ENCODE peak calls at places on chromosomes 16 and 17, in ten cellular contexts. One of them, this sample, is unnamed.
A peak's percentile ranks its signal among the peaks of the same experiment; 100 is the strongest.

GRCh38 chr17:64457156-64457555 is 8.2 kb downstream of the MILR1 start:
- DNase-seq in NAMALWA: no peak
- DNase-seq in Caki2: no peak
- DNase-seq in NCI-H187: no peak
- DNase-seq in stimulated activated CD8-positive, alpha-beta memory T cell treated with anti-CD3 and anti-CD28 coated beads, Interleukin-2, amount 100 ng/mL, for 1 hour: no peak
- DNase-seq in CD4-positive, alpha-beta T cell: no peak
- DNase-seq in bronchial epithelial cell: no peak
- DNase-seq in A549: no peak
- DNase-seq in Kasumi-1: no peak
- DNase-seq in Panc1: no peak
- DNase-seq in this sample: no peak

GRCh38 chr16:27232061-27232841 is 28.9 kb downstream of the KDM8 start:
- DNase-seq in NCI-H187: no peak
- DNase-seq in A549: no peak
- DNase-seq in Kasumi-1: no peak
- DNase-seq in bronchial epithelial cell: no peak
- DNase-seq in Panc1: no peak
- DNase-seq in stimulated activated CD8-positive, alpha-beta memory T cell treated with anti-CD3 and anti-CD28 coated beads, Interleukin-2, amount 100 ng/mL, for 1 hour: no peak
- DNase-seq in NAMALWA: peak; percentile 70
- DNase-seq in CD4-positive, alpha-beta T cell: no peak
- DNase-seq in Caki2: no peak
- DNase-seq in this sample: peak; percentile 40

GRCh38 chr17:64259922-64260321 is 3.1 kb downstream of the TEX2 start:
- DNase-seq in stimulated activated CD8-positive, alpha-beta memory T cell treated with anti-CD3 and anti-CD28 coated beads, Interleukin-2, amount 100 ng/mL, for 1 hour: no peak
- DNase-seq in Panc1: no peak
- DNase-seq in bronchial epithelial cell: peak; percentile 68
- DNase-seq in NAMALWA: no peak
- DNase-seq in Caki2: no peak
- DNase-seq in CD4-positive, alpha-beta T cell: no peak
- DNase-seq in Kasumi-1: no peak
- DNase-seq in NCI-H187: no peak
- DNase-seq in A549: no peak
- DNase-seq in this sample: no peak

GRCh38 chr17:78664476-78665384 is 87.5 kb upstream of the DNAH17 start:
- DNase-seq in NCI-H187: no peak
- DNase-seq in A549: no peak
- DNase-seq in Panc1: no peak
- DNase-seq in Kasumi-1: no peak
- DNase-seq in bronchial epithelial cell: no peak
- DNase-seq in CD4-positive, alpha-beta T cell: no peak
- DNase-seq in NAMALWA: no peak
- DNase-seq in Caki2: peak; percentile 42
- DNase-seq in stimulated activated CD8-positive, alpha-beta memory T cell treated with anti-CD3 and anti-CD28 coated beads, Interleukin-2, amount 100 ng/mL, for 1 hour: no peak
- DNase-seq in this sample: no peak

GRCh38 chr16:67537270-67537635 is 8.6 kb downstream of the RIPOR1 start:
- DNase-seq in Caki2: no peak
- DNase-seq in stimulated activated CD8-positive, alpha-beta memory T cell treated with anti-CD3 and anti-CD28 coated beads, Interleukin-2, amount 100 ng/mL, for 1 hour: no peak
- DNase-seq in CD4-positive, alpha-beta T cell: no peak
- DNase-seq in NCI-H187: no peak
- DNase-seq in Kasumi-1: no peak
- DNase-seq in NAMALWA: no peak
- DNase-seq in Panc1: no peak
- DNase-seq in bronchial epithelial cell: no peak
- DNase-seq in A549: no peak
- DNase-seq in this sample: no peak

GRCh38 chr16:17866991-17867390 is 396.2 kb upstream of the XYLT1 start:
- DNase-seq in Caki2: no peak
- DNase-seq in Kasumi-1: no peak
- DNase-seq in NCI-H187: no peak
- DNase-seq in Panc1: no peak
- DNase-seq in CD4-positive, alpha-beta T cell: no peak
- DNase-seq in stimulated activated CD8-positive, alpha-beta memory T cell treated with anti-CD3 and anti-CD28 coated beads, Interleukin-2, amount 100 ng/mL, for 1 hour: no peak
- DNase-seq in bronchial epithelial cell: no peak
- DNase-seq in NAMALWA: no peak
- DNase-seq in A549: no peak
- DNase-seq in this sample: no peak

GRCh38 chr17:73962308-73962707 is 241.2 kb upstream of the RPL38 start:
- DNase-seq in CD4-positive, alpha-beta T cell: no peak
- DNase-seq in NCI-H187: no peak
- DNase-seq in NAMALWA: no peak
- DNase-seq in Kasumi-1: no peak
- DNase-seq in bronchial epithelial cell: no peak
- DNase-seq in Panc1: no peak
- DNase-seq in stimulated activated CD8-positive, alpha-beta memory T cell treated with anti-CD3 and anti-CD28 coated beads, Interleukin-2, amount 100 ng/mL, for 1 hour: no peak
- DNase-seq in A549: no peak
- DNase-seq in Caki2: no peak
- DNase-seq in this sample: no peak

GRCh38 chr17:73292031-73292531 is 19.7 kb downstream of the CDC42EP4 start:
- DNase-seq in bronchial epithelial cell: peak; percentile 69
- DNase-seq in NCI-H187: no peak
- DNase-seq in CD4-positive, alpha-beta T cell: no peak
- DNase-seq in NAMALWA: no peak
- DNase-seq in A549: no peak
- DNase-seq in Caki2: peak; percentile 88
- DNase-seq in Panc1: no peak
- DNase-seq in Kasumi-1: no peak
- DNase-seq in stimulated activated CD8-positive, alpha-beta memory T cell treated with anti-CD3 and anti-CD28 coated beads, Interleukin-2, amount 100 ng/mL, for 1 hour: no peak
- DNase-seq in this sample: no peak

GRCh38 chr16:86405319-86405718 is 105.0 kb upstream of the FOXF1 start:
- DNase-seq in NAMALWA: no peak
- DNase-seq in Panc1: no peak
- DNase-seq in NCI-H187: no peak
- DNase-seq in bronchial epithelial cell: no peak
- DNase-seq in Kasumi-1: no peak
- DNase-seq in stimulated activated CD8-positive, alpha-beta memory T cell treated with anti-CD3 and anti-CD28 coated beads, Interleukin-2, amount 100 ng/mL, for 1 hour: no peak
- DNase-seq in CD4-positive, alpha-beta T cell: no peak
- DNase-seq in A549: no peak
- DNase-seq in Caki2: no peak
- DNase-seq in this sample: no peak

GRCh38 chr16:17266606-17267313 is 204.0 kb downstream of the XYLT1 start:
- DNase-seq in A549: no peak
- DNase-seq in Caki2: peak; percentile 14
- DNase-seq in bronchial epithelial cell: no peak
- DNase-seq in stimulated activated CD8-positive, alpha-beta memory T cell treated with anti-CD3 and anti-CD28 coated beads, Interleukin-2, amount 100 ng/mL, for 1 hour: no peak
- DNase-seq in NCI-H187: no peak
- DNase-seq in Panc1: no peak
- DNase-seq in CD4-positive, alpha-beta T cell: no peak
- DNase-seq in NAMALWA: no peak
- DNase-seq in Kasumi-1: no peak
- DNase-seq in this sample: no peak

GRCh38 chr16:49520684-49521083 is 147.1 kb downstream of the C16orf78 start:
- DNase-seq in NCI-H187: no peak
- DNase-seq in Kasumi-1: no peak
- DNase-seq in NAMALWA: no peak
- DNase-seq in bronchial epithelial cell: no peak
- DNase-seq in Panc1: no peak
- DNase-seq in A549: no peak
- DNase-seq in Caki2: no peak
- DNase-seq in stimulated activated CD8-positive, alpha-beta memory T cell treated with anti-CD3 and anti-CD28 coated beads, Interleukin-2, amount 100 ng/mL, for 1 hour: no peak
- DNase-seq in CD4-positive, alpha-beta T cell: no peak
- DNase-seq in this sample: no peak

GRCh38 chr17:75991396-75991795 is 9.3 kb upstream of the CDK3 start:
- DNase-seq in Kasumi-1: no peak
- DNase-seq in A549: no peak
- DNase-seq in NAMALWA: no peak
- DNase-seq in Panc1: no peak
- DNase-seq in NCI-H187: no peak
- DNase-seq in bronchial epithelial cell: no peak
- DNase-seq in CD4-positive, alpha-beta T cell: no peak
- DNase-seq in Caki2: no peak
- DNase-seq in stimulated activated CD8-positive, alpha-beta memory T cell treated with anti-CD3 and anti-CD28 coated beads, Interleukin-2, amount 100 ng/mL, for 1 hour: no peak
- DNase-seq in this sample: no peak

GRCh38 chr16:13660807-13661206 is 259.1 kb upstream of the ERCC4 start:
- DNase-seq in NCI-H187: no peak
- DNase-seq in CD4-positive, alpha-beta T cell: no peak
- DNase-seq in Caki2: no peak
- DNase-seq in bronchial epithelial cell: no peak
- DNase-seq in NAMALWA: no peak
- DNase-seq in Kasumi-1: no peak
- DNase-seq in A549: no peak
- DNase-seq in Panc1: no peak
- DNase-seq in stimulated activated CD8-positive, alpha-beta memory T cell treated with anti-CD3 and anti-CD28 coated beads, Interleukin-2, amount 100 ng/mL, for 1 hour: no peak
- DNase-seq in this sample: no peak

GRCh38 chr16:81902025-81902424 is 109.2 kb downstream of the SDR42E1 start:
- DNase-seq in A549: no peak
- DNase-seq in stimulated activated CD8-positive, alpha-beta memory T cell treated with anti-CD3 and anti-CD28 coated beads, Interleukin-2, amount 100 ng/mL, for 1 hour: no peak
- DNase-seq in Caki2: no peak
- DNase-seq in NAMALWA: no peak
- DNase-seq in CD4-positive, alpha-beta T cell: no peak
- DNase-seq in bronchial epithelial cell: peak; percentile 37
- DNase-seq in NCI-H187: no peak
- DNase-seq in Kasumi-1: no peak
- DNase-seq in Panc1: no peak
- DNase-seq in this sample: no peak

GRCh38 chr17:16936536-16937310 is 35.2 kb downstream of the TNFRSF13B start:
- DNase-seq in A549: no peak
- DNase-seq in stimulated activated CD8-positive, alpha-beta memory T cell treated with anti-CD3 and anti-CD28 coated beads, Interleukin-2, amount 100 ng/mL, for 1 hour: no peak
- DNase-seq in Kasumi-1: no peak
- DNase-seq in NCI-H187: no peak
- DNase-seq in CD4-positive, alpha-beta T cell: no peak
- DNase-seq in NAMALWA: no peak
- DNase-seq in Panc1: no peak
- DNase-seq in bronchial epithelial cell: no peak
- DNase-seq in Caki2: no peak
- DNase-seq in this sample: no peak

GRCh38 chr17:30344283-30345088 is 10.6 kb upstream of the TMIGD1 start:
- DNase-seq in NCI-H187: no peak
- DNase-seq in CD4-positive, alpha-beta T cell: no peak
- DNase-seq in Panc1: no peak
- DNase-seq in A549: no peak
- DNase-seq in bronchial epithelial cell: peak; percentile 76
- DNase-seq in Caki2: peak; percentile 89
- DNase-seq in Kasumi-1: peak; percentile 88
- DNase-seq in NAMALWA: no peak
- DNase-seq in stimulated activated CD8-positive, alpha-beta memory T cell treated with anti-CD3 and anti-CD28 coated beads, Interleukin-2, amount 100 ng/mL, for 1 hour: no peak
- DNase-seq in this sample: peak; percentile 7

GRCh38 chr17:35390663-35391062 is 17.2 kb upstream of the SLFN11 start:
- DNase-seq in Kasumi-1: peak; percentile 11
- DNase-seq in Caki2: no peak
- DNase-seq in stimulated activated CD8-positive, alpha-beta memory T cell treated with anti-CD3 and anti-CD28 coated beads, Interleukin-2, amount 100 ng/mL, for 1 hour: no peak
- DNase-seq in A549: no peak
- DNase-seq in CD4-positive, alpha-beta T cell: no peak
- DNase-seq in NAMALWA: no peak
- DNase-seq in NCI-H187: no peak
- DNase-seq in Panc1: no peak
- DNase-seq in bronchial epithelial cell: peak; percentile 4
- DNase-seq in this sample: no peak

GRCh38 chr17:58693751-58694150 is 1.3 kb downstream of the RAD51C start:
- DNase-seq in Caki2: no peak
- DNase-seq in NAMALWA: no peak
- DNase-seq in A549: no peak
- DNase-seq in Kasumi-1: no peak
- DNase-seq in Panc1: no peak
- DNase-seq in NCI-H187: no peak
- DNase-seq in CD4-positive, alpha-beta T cell: no peak
- DNase-seq in bronchial epithelial cell: no peak
- DNase-seq in stimulated activated CD8-positive, alpha-beta memory T cell treated with anti-CD3 and anti-CD28 coated beads, Interleukin-2, amount 100 ng/mL, for 1 hour: no peak
- DNase-seq in this sample: no peak

GRCh38 chr17:78356163-78356713 is 3.6 kb downstream of the SOCS3 start:
- DNase-seq in NAMALWA: peak; percentile 98
- DNase-seq in bronchial epithelial cell: peak; percentile 98
- DNase-seq in A549: peak; percentile 67
- DNase-seq in stimulated activated CD8-positive, alpha-beta memory T cell treated with anti-CD3 and anti-CD28 coated beads, Interleukin-2, amount 100 ng/mL, for 1 hour: peak; percentile 76
- DNase-seq in Panc1: no peak
- DNase-seq in Caki2: peak; percentile 84
- DNase-seq in Kasumi-1: peak; percentile 87
- DNase-seq in CD4-positive, alpha-beta T cell: peak; percentile 80
- DNase-seq in NCI-H187: no peak
- DNase-seq in this sample: peak; percentile 26

GRCh38 chr16:88732961-88733294 is 26.6 kb downstream of the CTU2 start:
- DNase-seq in NCI-H187: no peak
- DNase-seq in bronchial epithelial cell: no peak
- DNase-seq in Kasumi-1: no peak
- DNase-seq in CD4-positive, alpha-beta T cell: no peak
- DNase-seq in stimulated activated CD8-positive, alpha-beta memory T cell treated with anti-CD3 and anti-CD28 coated beads, Interleukin-2, amount 100 ng/mL, for 1 hour: no peak
- DNase-seq in NAMALWA: no peak
- DNase-seq in A549: no peak
- DNase-seq in Panc1: no peak
- DNase-seq in Caki2: no peak
- DNase-seq in this sample: no peak

GRCh38 chr16:20899503-20900298 is 457 bp downstream of the DCUN1D3 start:
- DNase-seq in Caki2: peak; percentile 48
- DNase-seq in stimulated activated CD8-positive, alpha-beta memory T cell treated with anti-CD3 and anti-CD28 coated beads, Interleukin-2, amount 100 ng/mL, for 1 hour: peak; percentile 2
- DNase-seq in Kasumi-1: no peak
- DNase-seq in NAMALWA: peak; percentile 46
- DNase-seq in NCI-H187: peak; percentile 50
- DNase-seq in bronchial epithelial cell: no peak
- DNase-seq in Panc1: no peak
- DNase-seq in A549: no peak
- DNase-seq in CD4-positive, alpha-beta T cell: no peak
- DNase-seq in this sample: no peak

GRCh38 chr17:46889992-46890564 is 32.9 kb upstream of the GOSR2 start:
- DNase-seq in Caki2: no peak
- DNase-seq in A549: no peak
- DNase-seq in bronchial epithelial cell: no peak
- DNase-seq in NAMALWA: no peak
- DNase-seq in stimulated activated CD8-positive, alpha-beta memory T cell treated with anti-CD3 and anti-CD28 coated beads, Interleukin-2, amount 100 ng/mL, for 1 hour: no peak
- DNase-seq in Kasumi-1: no peak
- DNase-seq in CD4-positive, alpha-beta T cell: no peak
- DNase-seq in Panc1: no peak
- DNase-seq in NCI-H187: no peak
- DNase-seq in this sample: no peak

GRCh38 chr16:12833939-12834338 is 30.3 kb upstream of the CPPED1 start:
- DNase-seq in Panc1: no peak
- DNase-seq in CD4-positive, alpha-beta T cell: no peak
- DNase-seq in A549: peak; percentile 54
- DNase-seq in NAMALWA: no peak
- DNase-seq in Kasumi-1: no peak
- DNase-seq in NCI-H187: no peak
- DNase-seq in stimulated activated CD8-positive, alpha-beta memory T cell treated with anti-CD3 and anti-CD28 coated beads, Interleukin-2, amount 100 ng/mL, for 1 hour: no peak
- DNase-seq in Caki2: peak; percentile 91
- DNase-seq in bronchial epithelial cell: no peak
- DNase-seq in this sample: no peak

GRCh38 chr17:16407911-16408588 is 7.3 kb upstream of the TRPV2 start:
- DNase-seq in Kasumi-1: no peak
- DNase-seq in bronchial epithelial cell: peak; percentile 40
- DNase-seq in Caki2: no peak
- DNase-seq in stimulated activated CD8-positive, alpha-beta memory T cell treated with anti-CD3 and anti-CD28 coated beads, Interleukin-2, amount 100 ng/mL, for 1 hour: no peak
- DNase-seq in CD4-positive, alpha-beta T cell: no peak
- DNase-seq in NCI-H187: no peak
- DNase-seq in A549: no peak
- DNase-seq in NAMALWA: peak; percentile 87
- DNase-seq in Panc1: no peak
- DNase-seq in this sample: no peak

GRCh38 chr16:10870137-10870776 is 6.7 kb upstream of the CIITA start:
- DNase-seq in Caki2: no peak
- DNase-seq in A549: no peak
- DNase-seq in NCI-H187: no peak
- DNase-seq in Kasumi-1: no peak
- DNase-seq in bronchial epithelial cell: no peak
- DNase-seq in NAMALWA: peak; percentile 62
- DNase-seq in stimulated activated CD8-positive, alpha-beta memory T cell treated with anti-CD3 and anti-CD28 coated beads, Interleukin-2, amount 100 ng/mL, for 1 hour: no peak
- DNase-seq in CD4-positive, alpha-beta T cell: no peak
- DNase-seq in Panc1: no peak
- DNase-seq in this sample: no peak

GRCh38 chr17:44110823-44111633 is 12.4 kb downstream of the HDAC5 start:
- DNase-seq in Panc1: no peak
- DNase-seq in stimulated activated CD8-positive, alpha-beta memory T cell treated with anti-CD3 and anti-CD28 coated beads, Interleukin-2, amount 100 ng/mL, for 1 hour: no peak
- DNase-seq in A549: peak; percentile 86
- DNase-seq in Kasumi-1: peak; percentile 96
- DNase-seq in NAMALWA: peak; percentile 54
- DNase-seq in Caki2: peak; percentile 90
- DNase-seq in CD4-positive, alpha-beta T cell: peak; percentile 35
- DNase-seq in bronchial epithelial cell: peak; percentile 51
- DNase-seq in NCI-H187: peak; percentile 97
- DNase-seq in this sample: peak; percentile 82

GRCh38 chr17:37089998-37090397 is 141.2 kb downstream of the AATF start:
- DNase-seq in NAMALWA: peak; percentile 16
- DNase-seq in Kasumi-1: peak; percentile 82
- DNase-seq in A549: no peak
- DNase-seq in bronchial epithelial cell: no peak
- DNase-seq in CD4-positive, alpha-beta T cell: peak; percentile 7
- DNase-seq in stimulated activated CD8-positive, alpha-beta memory T cell treated with anti-CD3 and anti-CD28 coated beads, Interleukin-2, amount 100 ng/mL, for 1 hour: peak; percentile 18
- DNase-seq in Caki2: no peak
- DNase-seq in Panc1: no peak
- DNase-seq in NCI-H187: no peak
- DNase-seq in this sample: peak; percentile 59

GRCh38 chr17:39251997-39252396 is 26.3 kb upstream of the STAC2 start:
- DNase-seq in CD4-positive, alpha-beta T cell: no peak
- DNase-seq in bronchial epithelial cell: no peak
- DNase-seq in A549: no peak
- DNase-seq in Kasumi-1: no peak
- DNase-seq in Caki2: no peak
- DNase-seq in NAMALWA: no peak
- DNase-seq in Panc1: no peak
- DNase-seq in stimulated activated CD8-positive, alpha-beta memory T cell treated with anti-CD3 and anti-CD28 coated beads, Interleukin-2, amount 100 ng/mL, for 1 hour: no peak
- DNase-seq in NCI-H187: no peak
- DNase-seq in this sample: no peak